ENCODE peak calls at places on chromosomes 16 and 17, in seven cellular contexts. One of them, this sample, is unnamed.

GRCh38 chr17:68016838-68017237 is 18.7 kb upstream of the KPNA2 start:
- DNase-seq in IMR-90: no peak
- DNase-seq in mesendoderm: no peak
- DNase-seq in neuronal stem cell: no peak
- DNase-seq in H9: no peak
- DNase-seq in trophoblast cell: no peak
- DNase-seq in H1: no peak
- DNase-seq in this sample: no peak

GRCh38 chr16:54712866-54713265 is 217.8 kb upstream of the IRX5 start:
- DNase-seq in IMR-90: no peak
- DNase-seq in mesendoderm: no peak
- DNase-seq in neuronal stem cell: no peak
- DNase-seq in H9: no peak
- DNase-seq in trophoblast cell: no peak
- DNase-seq in H1: no peak
- DNase-seq in this sample: no peak

GRCh38 chr17:2703181-2703580 is 8.4 kb downstream of the CLUH start:
- DNase-seq in IMR-90: no peak
- DNase-seq in mesendoderm: no peak
- DNase-seq in neuronal stem cell: no peak
- DNase-seq in H9: no peak
- DNase-seq in trophoblast cell: no peak
- DNase-seq in H1: no peak
- DNase-seq in this sample: no peak

GRCh38 chr17:78184311-78184710 is 2.5 kb downstream of the TK1 start:
- DNase-seq in IMR-90: no peak
- DNase-seq in mesendoderm: no peak
- DNase-seq in neuronal stem cell: no peak
- DNase-seq in H9: no peak
- DNase-seq in trophoblast cell: no peak
- DNase-seq in H1: no peak
- DNase-seq in this sample: no peak

GRCh38 chr17:81165246-81166032 is at the start of gene PVALEF:
- DNase-seq in IMR-90: no peak
- DNase-seq in mesendoderm: peak
- DNase-seq in neuronal stem cell: peak
- DNase-seq in H9: peak
- DNase-seq in trophoblast cell: peak
- DNase-seq in H1: peak
- DNase-seq in this sample: peak

GRCh38 chr17:80095844-80096475 is 5.4 kb upstream of the GAA start:
- DNase-seq in IMR-90: no peak
- DNase-seq in mesendoderm: no peak
- DNase-seq in neuronal stem cell: no peak
- DNase-seq in H9: no peak
- DNase-seq in trophoblast cell: no peak
- DNase-seq in H1: peak
- DNase-seq in this sample: no peak

GRCh38 chr16:73743665-73744496 is 552.7 kb upstream of the PSMD7 start:
- DNase-seq in IMR-90: no peak
- DNase-seq in mesendoderm: peak
- DNase-seq in neuronal stem cell: no peak
- DNase-seq in H9: peak
- DNase-seq in trophoblast cell: peak
- DNase-seq in H1: peak
- DNase-seq in this sample: no peak

GRCh38 chr17:66955821-66956220 is 8.7 kb upstream of the CACNG4 start:
- DNase-seq in IMR-90: no peak
- DNase-seq in mesendoderm: no peak
- DNase-seq in neuronal stem cell: no peak
- DNase-seq in H9: no peak
- DNase-seq in trophoblast cell: no peak
- DNase-seq in H1: no peak
- DNase-seq in this sample: no peak

GRCh38 chr17:37417852-37418251 is 11.2 kb downstream of the TADA2A start:
- DNase-seq in IMR-90: peak
- DNase-seq in mesendoderm: no peak
- DNase-seq in neuronal stem cell: no peak
- DNase-seq in H9: no peak
- DNase-seq in trophoblast cell: no peak
- DNase-seq in H1: no peak
- DNase-seq in this sample: peak

GRCh38 chr17:59105852-59106462 is 723 bp downstream of the TRIM37 start:
- DNase-seq in IMR-90: peak
- DNase-seq in mesendoderm: peak
- DNase-seq in neuronal stem cell: no peak
- DNase-seq in H9: no peak
- DNase-seq in trophoblast cell: peak
- DNase-seq in H1: no peak
- DNase-seq in this sample: peak

GRCh38 chr16:69495821-69496220 is 69.9 kb upstream of the NFAT5 start:
- DNase-seq in IMR-90: no peak
- DNase-seq in mesendoderm: no peak
- DNase-seq in neuronal stem cell: no peak
- DNase-seq in H9: no peak
- DNase-seq in trophoblast cell: no peak
- DNase-seq in H1: no peak
- DNase-seq in this sample: no peak

GRCh38 chr16:89201467-89202377 is 1.4 kb upstream of the SLC22A31 start:
- DNase-seq in IMR-90: peak
- DNase-seq in mesendoderm: peak
- DNase-seq in neuronal stem cell: peak
- DNase-seq in H9: peak
- DNase-seq in trophoblast cell: peak
- DNase-seq in H1: peak
- DNase-seq in this sample: peak

GRCh38 chr16:71626018-71626857 is at the start of gene MARVELD3:
- DNase-seq in IMR-90: no peak
- DNase-seq in mesendoderm: peak
- DNase-seq in neuronal stem cell: no peak
- DNase-seq in H9: peak
- DNase-seq in trophoblast cell: peak
- DNase-seq in H1: peak
- DNase-seq in this sample: no peak

GRCh38 chr16:30120340-30121105 is 2.5 kb downstream of the MAPK3 start:
- DNase-seq in IMR-90: no peak
- DNase-seq in mesendoderm: no peak
- DNase-seq in neuronal stem cell: no peak
- DNase-seq in H9: no peak
- DNase-seq in trophoblast cell: no peak
- DNase-seq in H1: no peak
- DNase-seq in this sample: no peak

GRCh38 chr16:48535369-48535787 is 74.6 kb downstream of the N4BP1 start:
- DNase-seq in IMR-90: no peak
- DNase-seq in mesendoderm: no peak
- DNase-seq in neuronal stem cell: no peak
- DNase-seq in H9: no peak
- DNase-seq in trophoblast cell: no peak
- DNase-seq in H1: no peak
- DNase-seq in this sample: no peak

GRCh38 chr17:37160940-37161339 is 212.2 kb downstream of the AATF start:
- DNase-seq in IMR-90: peak
- DNase-seq in mesendoderm: no peak
- DNase-seq in neuronal stem cell: no peak
- DNase-seq in H9: no peak
- DNase-seq in trophoblast cell: peak
- DNase-seq in H1: no peak
- DNase-seq in this sample: peak

GRCh38 chr17:68424861-68425260 is 32.4 kb downstream of the WIPI1 start:
- DNase-seq in IMR-90: no peak
- DNase-seq in mesendoderm: peak
- DNase-seq in neuronal stem cell: no peak
- DNase-seq in H9: peak
- DNase-seq in trophoblast cell: peak
- DNase-seq in H1: peak
- DNase-seq in this sample: no peak

GRCh38 chr16:31344712-31345111 is 10.3 kb upstream of the ITGAX start:
- DNase-seq in IMR-90: no peak
- DNase-seq in mesendoderm: no peak
- DNase-seq in neuronal stem cell: no peak
- DNase-seq in H9: no peak
- DNase-seq in trophoblast cell: no peak
- DNase-seq in H1: no peak
- DNase-seq in this sample: no peak

DNA sequence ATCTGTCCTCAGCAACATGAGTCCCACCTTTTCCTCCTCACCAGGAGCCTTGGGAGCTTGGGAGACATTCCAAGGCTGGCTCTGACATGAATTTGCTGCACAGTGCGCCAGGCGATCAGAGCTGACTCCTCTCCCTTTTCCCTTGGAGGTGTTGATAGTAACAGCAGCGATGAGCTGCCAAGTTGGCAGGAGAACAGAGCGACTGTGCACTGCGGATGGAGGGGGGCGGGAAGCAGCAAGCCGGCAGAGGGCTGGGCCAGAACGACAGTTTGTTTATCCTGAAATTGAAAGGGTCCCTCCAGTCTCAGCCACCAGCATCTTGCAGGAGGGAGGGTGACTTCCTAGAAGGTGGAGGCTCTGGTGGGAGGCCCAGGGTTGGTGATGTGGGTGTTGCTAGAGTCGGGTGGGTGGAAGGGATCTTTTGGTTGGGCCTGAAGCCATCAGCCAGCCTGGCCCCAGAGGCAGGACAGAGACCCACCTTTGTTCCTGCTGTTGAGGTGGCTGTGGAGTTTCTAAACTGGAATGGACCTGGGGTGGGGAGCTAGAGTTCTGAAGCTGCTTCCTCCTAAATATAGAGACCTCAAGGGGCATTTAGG is 22.5 kb upstream of the DYNLL2 start:
- DNase-seq in IMR-90: peak
- DNase-seq in mesendoderm: no peak
- DNase-seq in neuronal stem cell: no peak
- DNase-seq in H9: no peak
- DNase-seq in trophoblast cell: no peak
- DNase-seq in H1: no peak
- DNase-seq in this sample: no peak
- H2BK120ac ChIP-seq in IMR-90: no peak
- H2BK120ac ChIP-seq in mesendoderm: no peak
- H2BK120ac ChIP-seq in neuronal stem cell: no peak
- H2BK120ac ChIP-seq in H9: no peak
- H2BK120ac ChIP-seq in trophoblast cell: no peak
- H2BK120ac ChIP-seq in H1: no peak
- H2BK120ac ChIP-seq in this sample: no peak

DNA sequence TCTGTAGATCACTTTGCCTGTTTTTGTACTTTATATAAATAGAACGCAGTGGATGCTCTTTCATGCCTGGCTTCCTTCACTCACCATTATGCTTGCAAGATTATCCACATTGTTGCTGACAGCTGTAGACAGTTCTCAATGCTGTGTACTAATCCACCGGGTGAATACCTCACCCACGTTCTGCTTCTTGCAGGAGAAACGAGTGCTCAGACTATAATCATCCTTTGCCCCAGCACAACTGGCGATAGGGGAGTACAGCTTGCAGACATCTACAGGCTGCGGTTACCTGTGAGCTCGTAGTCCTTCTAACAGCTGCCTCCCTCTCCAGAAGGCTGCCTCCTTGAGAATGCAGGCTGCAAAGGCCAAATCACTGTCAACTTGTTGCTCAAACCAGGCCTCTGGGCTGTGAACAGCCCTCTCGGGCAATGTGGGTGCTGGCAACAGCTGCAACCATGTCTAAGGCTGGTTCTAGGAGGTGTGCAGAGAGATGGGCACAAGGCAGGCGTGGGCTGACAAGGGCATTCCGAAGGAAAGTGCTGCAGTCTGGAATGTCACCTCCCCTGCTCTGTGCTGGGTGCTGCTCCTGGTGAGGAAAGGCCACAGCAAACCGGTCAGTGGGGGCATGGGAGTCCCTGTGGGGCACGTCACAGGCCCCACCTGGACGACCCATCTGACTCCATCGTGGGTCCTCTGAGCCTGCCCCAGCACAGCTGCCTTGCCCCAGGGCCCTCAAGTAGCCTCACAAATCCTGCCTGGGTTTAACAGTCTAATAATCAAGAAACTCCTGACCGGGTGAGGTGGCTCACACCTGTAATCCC is 3.0 kb upstream of the MYO15B start:
- DNase-seq in IMR-90: no peak
- DNase-seq in mesendoderm: no peak
- DNase-seq in neuronal stem cell: no peak
- DNase-seq in H9: no peak
- DNase-seq in trophoblast cell: no peak
- DNase-seq in H1: no peak
- DNase-seq in this sample: no peak
- H4K8ac ChIP-seq in IMR-90: no peak
- H4K8ac ChIP-seq in mesendoderm: no peak
- H4K8ac ChIP-seq in neuronal stem cell: no peak
- H4K8ac ChIP-seq in H9: no peak
- H4K8ac ChIP-seq in trophoblast cell: no peak
- H4K8ac ChIP-seq in H1: peak
- H4K8ac ChIP-seq in this sample: peak

GRCh38 chr16:84794626-84795025 is 25.2 kb upstream of the CRISPLD2 start:
- DNase-seq in IMR-90: peak
- DNase-seq in mesendoderm: no peak
- DNase-seq in neuronal stem cell: no peak
- DNase-seq in H9: no peak
- DNase-seq in trophoblast cell: no peak
- DNase-seq in H1: no peak
- DNase-seq in this sample: no peak
- H2BK120ac ChIP-seq in IMR-90: peak
- H2BK120ac ChIP-seq in mesendoderm: no peak
- H2BK120ac ChIP-seq in neuronal stem cell: no peak
- H2BK120ac ChIP-seq in H9: no peak
- H2BK120ac ChIP-seq in trophoblast cell: no peak
- H2BK120ac ChIP-seq in H1: no peak
- H2BK120ac ChIP-seq in this sample: no peak

GRCh38 chr17:64614266-64615011 is 47.7 kb downstream of the SMURF2 start:
- DNase-seq in IMR-90: no peak
- DNase-seq in mesendoderm: no peak
- DNase-seq in neuronal stem cell: no peak
- DNase-seq in H9: no peak
- DNase-seq in trophoblast cell: no peak
- DNase-seq in H1: no peak
- DNase-seq in this sample: no peak

GRCh38 chr17:64615025-64615677 is 47.0 kb downstream of the SMURF2 start:
- DNase-seq in IMR-90: peak
- DNase-seq in mesendoderm: peak
- DNase-seq in neuronal stem cell: no peak
- DNase-seq in H9: no peak
- DNase-seq in trophoblast cell: no peak
- DNase-seq in H1: no peak
- DNase-seq in this sample: peak

GRCh38 chr17:64608571-64608981 is 53.5 kb downstream of the SMURF2 start:
- DNase-seq in IMR-90: peak
- DNase-seq in mesendoderm: no peak
- DNase-seq in neuronal stem cell: no peak
- DNase-seq in H9: no peak
- DNase-seq in trophoblast cell: no peak
- DNase-seq in H1: no peak
- DNase-seq in this sample: peak

GRCh38 chr17:64607862-64608565 is 54.1 kb downstream of the SMURF2 start:
- DNase-seq in IMR-90: no peak
- DNase-seq in mesendoderm: no peak
- DNase-seq in neuronal stem cell: no peak
- DNase-seq in H9: no peak
- DNase-seq in trophoblast cell: no peak
- DNase-seq in H1: no peak
- DNase-seq in this sample: no peak

DNA sequence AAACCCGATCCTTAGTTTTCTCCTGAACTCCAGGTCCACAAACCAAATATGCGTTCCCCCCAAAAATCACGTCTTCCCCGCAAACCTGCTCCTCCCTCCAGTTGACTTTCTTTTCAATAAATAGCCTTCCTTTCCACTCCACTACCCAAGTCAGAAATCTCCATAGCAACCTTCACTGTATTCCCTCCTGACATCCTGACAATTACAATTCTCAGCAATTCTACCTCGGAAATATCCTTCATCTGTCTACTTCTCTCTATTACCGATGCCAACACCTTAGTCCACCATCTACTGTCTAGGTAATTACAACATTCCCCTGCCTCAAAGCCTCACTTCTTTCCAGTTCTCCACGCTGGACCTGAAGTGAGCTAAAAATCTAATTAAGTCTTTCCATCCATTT is 50.7 kb downstream of the SMURF2 start:
- DNase-seq in IMR-90: no peak
- DNase-seq in mesendoderm: no peak
- DNase-seq in neuronal stem cell: no peak
- DNase-seq in H9: no peak
- DNase-seq in trophoblast cell: no peak
- DNase-seq in H1: no peak
- DNase-seq in this sample: no peak
- H4K8ac ChIP-seq in IMR-90: no peak
- H4K8ac ChIP-seq in mesendoderm: no peak
- H4K8ac ChIP-seq in neuronal stem cell: no peak
- H4K8ac ChIP-seq in H9: no peak
- H4K8ac ChIP-seq in trophoblast cell: no peak
- H4K8ac ChIP-seq in H1: no peak
- H4K8ac ChIP-seq in this sample: no peak

This sample was measured in mesenchymal stem cell.